ENCODE peak calls at places on chromosomes 3 and 15, in eight cellular contexts. P is LNCaP clone FGC, S is epithelial cell of esophagus, O is astrocyte of the cerebellum, H is colonic mucosa, Q is tibial artery, W is psoas muscle, L is mucosa of descending colon. K is an unnamed sample.

GRCh38 chr15:57735406-57735805 is 28.9 kb downstream of the POLR2M start:
- DNase-seq in O (no peak), P (peak; percentile 41), H (no peak), L (no peak), W (no peak), Q (no peak), S (no peak), K (no peak)

GRCh38 chr3:95705786-95706418 is 1108.5 kb upstream of the EPHA6 start:
- DNase-seq in H (no peak), S (no peak), Q (no peak), L (no peak), O (no peak), W (no peak), P (no peak), K (no peak)

GRCh38 chr15:65460948-65461347 is 38.2 kb upstream of the IGDCC4 start:
- DNase-seq in W (no peak), L (no peak), Q (no peak), H (no peak), O (no peak), P (no peak), S (peak; percentile 21), K (no peak)

GRCh38 chr3:31185004-31185357 is 290.5 kb upstream of the GADL1 start:
- DNase-seq in P (no peak), O (no peak), W (no peak), H (no peak), L (no peak), S (no peak), Q (no peak), K (no peak)

GRCh38 chr15:100429116-100429728 is 87.4 kb upstream of the ADAMTS17 start:
- DNase-seq in O (no peak), P (no peak), W (peak; percentile 86), Q (no peak), S (no peak), H (no peak), L (no peak), K (no peak)

GRCh38 chr15:20344601-20345400 is 196.8 kb downstream of the GOLGA6L6 start:
- DNase-seq in L (no peak), P (no peak), S (no peak), W (peak; percentile 48), H (no peak), Q (no peak), O (no peak), K (no peak)

GRCh38 chr3:112308151-112308911 is 14.3 kb upstream of the SLC9C1 start:
- DNase-seq in S (peak; percentile 83), Q (no peak), H (no peak), W (no peak), L (no peak), P (no peak), O (no peak), K (peak; percentile 26)

GRCh38 chr3:71587958-71588357 is 4.4 kb upstream of the FOXP1 start:
- DNase-seq in W (no peak), Q (no peak), H (no peak), L (no peak), P (no peak), S (no peak), O (no peak), K (no peak)

GRCh38 chr15:92618121-92618520 is 37.5 kb downstream of the FAM174B start:
- DNase-seq in P (no peak), L (no peak), S (no peak), W (no peak), H (no peak), O (no peak), Q (peak; percentile 13), K (no peak)

GRCh38 chr15:75656331-75656730 is 8.6 kb downstream of the SNX33 start:
- DNase-seq in S (no peak), O (no peak), W (peak; percentile 29), L (no peak), P (no peak), Q (no peak), H (no peak), K (no peak)

GRCh38 chr3:58531956-58532355 is 5.0 kb downstream of the ACOX2 start:
- DNase-seq in L (no peak), S (peak; percentile 44), P (no peak), W (no peak), H (no peak), O (no peak), Q (no peak), K (no peak)

DNA sequence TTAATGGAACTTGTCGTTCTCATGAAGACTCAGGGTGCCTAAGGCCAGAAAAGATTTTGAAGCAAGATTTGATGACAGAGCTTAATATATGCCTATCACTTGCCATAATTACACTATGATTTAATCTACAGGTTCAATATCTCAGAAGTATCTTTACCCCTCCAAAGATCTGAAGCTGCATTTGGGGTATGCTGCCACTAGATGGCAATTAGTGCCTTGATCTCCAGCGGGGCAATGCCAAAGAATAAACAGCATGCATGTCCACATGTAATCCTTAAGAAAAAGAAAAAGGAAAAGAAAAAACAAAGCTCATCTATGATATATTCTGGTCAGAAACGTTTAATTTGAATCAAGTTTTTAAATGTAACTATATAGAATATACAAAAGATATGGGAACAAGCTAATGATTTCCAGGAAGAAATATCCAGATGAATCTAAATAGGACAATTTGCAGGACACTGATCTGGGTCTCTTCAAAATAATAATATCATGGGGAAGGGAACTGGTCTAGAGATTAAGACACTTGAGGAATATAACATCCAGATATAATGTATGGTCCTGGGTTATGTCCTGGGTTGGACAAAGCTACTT is 55.0 kb upstream of the SOX14 start:
- DNase-seq in W (no peak), H (no peak), L (no peak), S (peak; percentile 39), O (no peak), Q (no peak), P (no peak), K (no peak)
- TF ChIP-seq CTCF in W (no peak), H (peak; percentile 24), L (no peak), S (peak; percentile 49), O (no peak), Q (no peak), P (peak; percentile 57), K (no peak)

GRCh38 chr15:56608993-56609392 is 124.3 kb downstream of the ZNF280D start:
- DNase-seq in O (no peak), P (no peak), L (no peak), S (no peak), W (no peak), Q (no peak), H (no peak), K (no peak)
- H3K4me3 ChIP-seq in O (no peak overlapping the region), P (no peak overlapping the region), L (no peak overlapping the region), S (no peak overlapping the region), W (no peak overlapping the region), Q (no peak overlapping the region), H (no peak overlapping the region), K (no peak overlapping the region)

GRCh38 chr15:48333553-48333952 is 2.3 kb downstream of the DUT start:
- DNase-seq in W (no peak), L (no peak), P (no peak), S (no peak), O (no peak), Q (no peak), H (no peak), K (no peak)

GRCh38 chr15:48332642-48333034 is 1.4 kb downstream of the DUT start:
- DNase-seq in P (no peak), W (no peak), Q (no peak), S (no peak), O (no peak), L (no peak), H (peak; percentile 22), K (no peak)

GRCh38 chr15:48336940-48337339 is 5.7 kb downstream of the DUT start:
- DNase-seq in H (no peak), L (no peak), Q (no peak), P (no peak), S (no peak), W (no peak), O (no peak), K (no peak)

GRCh38 chr15:48331796-48332641 is 790 bp downstream of the DUT start:
- DNase-seq in H (peak; percentile 74), P (no peak), Q (peak; percentile 75), O (peak; percentile 5), S (peak; percentile 60), W (peak; percentile 78), L (peak; percentile 81), K (no peak)

GRCh38 chr15:48334260-48334659 is 3.0 kb downstream of the DUT start:
- DNase-seq in P (no peak), L (no peak), W (no peak), Q (no peak), H (no peak), S (peak; percentile 13), O (no peak), K (no peak)
- TF ChIP-seq CTCF in P (no peak), L (no peak), W (no peak), Q (no peak), H (no peak), S (no peak), O (no peak), K (no peak)

DNA sequence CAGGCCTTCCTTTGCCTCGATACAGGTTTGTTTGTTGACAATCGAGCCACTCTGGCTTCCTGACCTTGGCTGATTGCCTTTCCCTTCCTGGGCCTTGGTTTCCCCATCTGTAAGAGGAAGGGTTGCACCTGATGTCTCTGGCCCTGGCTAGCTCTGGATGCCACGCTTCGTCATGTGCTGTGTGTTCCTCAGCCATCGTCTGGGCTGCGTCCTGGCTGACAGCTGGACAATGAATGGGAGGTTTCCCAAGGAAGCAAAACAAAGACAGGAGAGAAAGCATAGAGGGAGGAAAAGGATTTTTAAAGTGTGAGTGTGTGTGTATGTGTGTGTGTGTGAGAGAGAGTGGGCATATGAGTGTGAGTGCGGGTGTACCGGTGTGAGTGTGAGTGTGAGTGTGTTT is 65.2 kb upstream of the HACD2 start:
- DNase-seq in W (no peak), O (no peak), P (no peak), S (no peak), Q (no peak), L (no peak), H (no peak), K (no peak)
- H3K4me3 ChIP-seq in W (no peak overlapping the region), O (no peak overlapping the region), P (no peak overlapping the region), S (no peak overlapping the region), Q (no peak overlapping the region), L (no peak overlapping the region), H (no peak overlapping the region), K (no peak overlapping the region)

K was measured in AG04450.